ENCODE peak calls at places on chromosome 3, in seven cellular contexts. N, T, R, Z, C, P and E are unnamed samples. For H3K36me3 and H3K4me1, the result is how much of the 10 kb centered on the place peaks cover.

GRCh38 chr3:136343873-136344281 is 93.7 kb downstream of the PCCB start:
- DNase-seq in P (peak), N (peak), R (no peak), Z (no peak), C (peak), T (peak), E (peak)

GRCh38 chr3:41338276-41338675 is 139.0 kb downstream of the CTNNB1 start:
- DNase-seq in C (no peak), R (no peak), P (no peak), Z (no peak), T (no peak), N (no peak), E (no peak)

GRCh38 chr3:47283193-47283537 is 421 bp downstream of the KLHL18 start:
- DNase-seq in Z (no peak), N (no peak), R (no peak), T (no peak), P (peak), C (no peak), E (no peak)

GRCh38 chr3:57091471-57091870 is 31.0 kb downstream of the SPATA12 start:
- DNase-seq in N (no peak), Z (no peak), R (no peak), T (no peak), P (no peak), C (no peak), E (no peak)

GRCh38 chr3:1908651-1909445 is 189.8 kb upstream of the CNTN4 start:
- DNase-seq in N (no peak), R (no peak), C (no peak), P (no peak), T (no peak), Z (no peak), E (no peak)

GRCh38 chr3:194876403-194877165 is 190.9 kb downstream of the FAM43A start:
- DNase-seq in P (no peak), C (no peak), R (no peak), T (no peak), Z (no peak), N (no peak), E (no peak)

GRCh38 chr3:186824430-186825139 is 17.9 kb upstream of the ADIPOQ start:
- DNase-seq in N (no peak), P (no peak), C (no peak), R (no peak), T (no peak), Z (no peak), E (no peak)

GRCh38 chr3:148998715-148999413 is 7.5 kb downstream of the GYG1 start:
- DNase-seq in Z (no peak), P (no peak), T (no peak), N (no peak), C (no peak), R (no peak), E (no peak)

GRCh38 chr3:42600958-42601675 is 631 bp downstream of the NKTR start:
- DNase-seq in P (peak), C (peak), N (peak), T (no peak), R (peak), Z (peak), E (peak)

GRCh38 chr3:172203522-172204258 is 164.3 kb downstream of the FNDC3B start:
- DNase-seq in C (no peak), P (no peak), T (no peak), R (no peak), Z (no peak), N (no peak), E (no peak)

GRCh38 chr3:55554621-55555020 is 67.5 kb upstream of the WNT5A start:
- DNase-seq in R (no peak), P (no peak), N (no peak), T (no peak), C (no peak), Z (no peak), E (no peak)

GRCh38 chr3:167066977-167067843 is 312.9 kb downstream of the ZBBX start:
- DNase-seq in N (no peak), Z (no peak), T (no peak), C (no peak), P (no peak), R (peak), E (no peak)

GRCh38 chr3:55903680-55904079 is 416.6 kb upstream of the WNT5A start:
- DNase-seq in C (peak), P (no peak), R (no peak), T (no peak), N (no peak), Z (no peak), E (no peak)

GRCh38 chr3:127754411-127755304 is 67.7 kb downstream of the MGLL start:
- DNase-seq in T (no peak), C (no peak), N (no peak), R (no peak), P (no peak), Z (no peak), E (no peak)

GRCh38 chr3:195197764-195198423 is 73.1 kb downstream of the XXYLT1 start:
- DNase-seq in T (no peak), R (no peak), C (no peak), N (no peak), P (no peak), Z (no peak), E (no peak)

GRCh38 chr3:167958141-167958540 is 137.6 kb downstream of the GOLIM4 start:
- DNase-seq in R (no peak), C (no peak), T (no peak), Z (no peak), P (no peak), N (no peak), E (no peak)

GRCh38 chr3:133089906-133090305 is 51.7 kb downstream of the TMEM108 start:
- DNase-seq in T (no peak), Z (no peak), P (no peak), C (no peak), R (no peak), N (no peak), E (no peak)

GRCh38 chr3:196274585-196274984 is 12.9 kb downstream of the PCYT1A start:
- DNase-seq in Z (peak), C (no peak), N (no peak), R (no peak), P (no peak), T (peak), E (no peak)

GRCh38 chr3:133404925-133405324 is 5.1 kb downstream of the BFSP2 start:
- DNase-seq in R (no peak), C (no peak), N (no peak), Z (no peak), P (no peak), T (no peak), E (no peak)

GRCh38 chr3:44476181-44476599 is 1.3 kb downstream of the ZNF445 start:
- DNase-seq in R (peak), T (no peak), P (no peak), C (no peak), Z (no peak), N (no peak), E (no peak)

GRCh38 chr3:187807086-187807862 is 62.0 kb upstream of the BCL6 start:
- DNase-seq in P (no peak), T (no peak), R (no peak), Z (no peak), C (no peak), N (no peak), E (no peak)

GRCh38 chr3:28612232-28612631 is 263.6 kb upstream of the AZI2 start:
- DNase-seq in C (no peak), T (no peak), P (no peak), Z (no peak), R (peak), N (no peak), E (no peak)

GRCh38 chr3:57689367-57690053 is 3.4 kb downstream of the DENND6A start:
- DNase-seq in T (no peak), N (no peak), Z (no peak), C (no peak), P (no peak), R (no peak), E (no peak)

GRCh38 chr3:24521306-24522154 is 26.9 kb upstream of the THRB start:
- DNase-seq in Z (no peak), P (peak), R (no peak), C (peak), T (peak), N (peak), E (no peak)

GRCh38 chr3:56620371-56620770 is 62.7 kb downstream of the TASOR start:
- DNase-seq in T (no peak), Z (no peak), C (no peak), R (no peak), N (no peak), P (no peak), E (no peak)

GRCh38 chr3:10883478-10884234 is 67.6 kb downstream of the SLC6A11 start:
- DNase-seq in Z (no peak), N (no peak), R (no peak), C (no peak), T (peak), P (no peak), E (no peak)

GRCh38 chr3:151835751-151836550 is 22.0 kb downstream of the AADAC start:
- DNase-seq in N (no peak), C (no peak), R (no peak), T (no peak), P (no peak), Z (no peak), E (no peak)

GRCh38 chr3:192879346-192880031 is 38.2 kb downstream of the MB21D2 start:
- DNase-seq in P (no peak), R (peak), T (no peak), N (no peak), C (no peak), Z (no peak), E (no peak)

GRCh38 chr3:141561426-141562034 is 74.7 kb downstream of the RASA2 start:
- DNase-seq in R (peak), C (no peak), N (no peak), P (no peak), Z (peak), T (peak), E (no peak)

GRCh38 chr3:190554197-190554596 is 40.3 kb downstream of the IL1RAP start:
- DNase-seq in R (no peak), P (no peak), Z (no peak), C (no peak), N (no peak), T (no peak), E (no peak)

GRCh38 chr3:10160346-10160745 is 4.4 kb upstream of the IRAK2 start:
- DNase-seq in C (no peak), R (no peak), T (no peak), P (no peak), Z (no peak), N (no peak), E (no peak)

GRCh38 chr3:102529452-102529851 is 94.6 kb downstream of the ZPLD1 start:
- DNase-seq in P (no peak), N (no peak), Z (no peak), C (no peak), T (no peak), R (no peak), E (no peak)

GRCh38 chr3:18127181-18127863 is 297.8 kb downstream of the SATB1 start:
- DNase-seq in P (no peak), R (no peak), T (no peak), N (no peak), Z (no peak), C (no peak), E (no peak)

GRCh38 chr3:158830391-158830790 is 28.5 kb downstream of the MFSD1 start:
- DNase-seq in Z (no peak), C (no peak), P (no peak), T (no peak), N (no peak), R (no peak), E (no peak)

GRCh38 chr3:130626021-130626420 is 109.0 kb downstream of the COL6A6 start:
- DNase-seq in N (no peak), P (no peak), T (no peak), R (no peak), C (no peak), Z (no peak), E (no peak)

GRCh38 chr3:185540705-185541104 is 11.7 kb downstream of the LIPH start:
- DNase-seq in R (no peak), P (no peak), Z (no peak), T (no peak), C (no peak), N (no peak), E (no peak)

GRCh38 chr3:66372681-66373350 is 128.0 kb downstream of the LRIG1 start:
- DNase-seq in N (no peak), T (no peak), R (no peak), C (peak), Z (peak), P (no peak), E (no peak)

GRCh38 chr3:188914556-188914955 is 257.2 kb upstream of the TPRG1 start:
- DNase-seq in C (no peak), P (no peak), R (no peak), Z (no peak), N (no peak), T (no peak), E (no peak)

GRCh38 chr3:105356988-105357387 is 9.7 kb upstream of the ALCAM start:
- DNase-seq in P (no peak), T (no peak), N (no peak), Z (no peak), R (no peak), C (no peak), E (no peak)

GRCh38 chr3:43213631-43214030 is 72.7 kb upstream of the SNRK start:
- DNase-seq in P (no peak), C (no peak), R (no peak), Z (no peak), N (no peak), T (no peak), E (no peak)

GRCh38 chr3:184172681-184173373 is 1.8 kb upstream of the AP2M1 start:
- DNase-seq in Z (no peak), P (no peak), R (no peak), T (no peak), C (no peak), N (no peak), E (no peak)
- H3K36me3 ChIP-seq in Z (under half), P (half or more), R (under half), T (half or more), C (half or more), N (under half), E (half or more)

GRCh38 chr3:30044515-30044914 is 561.9 kb upstream of the TGFBR2 start:
- DNase-seq in C (no peak), P (no peak), N (no peak), Z (no peak), T (no peak), R (no peak), E (no peak)
- H3K4me1 ChIP-seq in C (under half), P (under half), N (under half), Z (under half), T (under half), R (under half), E (under half)

GRCh38 chr3:170363471-170363994 is 6.0 kb downstream of the SKIL start:
- DNase-seq in C (no peak), T (no peak), P (no peak), Z (no peak), R (no peak), N (no peak), E (no peak)
- H3K4me3 ChIP-seq in C (no peak), T (no peak), P (peak), Z (no peak), R (no peak), N (no peak), E (peak)

DNA sequence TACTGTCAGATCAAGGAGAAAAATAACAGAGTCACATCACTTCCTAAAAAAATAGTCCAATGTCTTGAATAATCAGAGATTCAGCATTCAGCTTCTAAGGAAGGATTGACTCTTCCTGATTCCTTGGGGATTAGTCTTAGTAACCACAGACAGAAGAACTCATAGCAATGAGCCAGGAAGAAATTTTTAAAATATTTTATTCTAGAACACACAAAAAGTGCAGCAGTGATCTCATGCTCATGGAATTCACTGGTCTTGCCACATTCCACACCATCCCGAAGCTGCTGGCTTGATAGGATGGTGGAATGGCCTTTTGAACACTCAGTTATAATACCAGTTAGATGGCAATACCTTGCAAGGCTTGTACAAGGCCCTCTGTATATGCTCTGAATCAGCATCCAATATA is 43.0 kb upstream of the ABI3BP start:
- DNase-seq in Z (no peak), C (no peak), R (no peak), N (no peak), T (no peak), P (no peak), E (no peak)
- H3K36me3 ChIP-seq in Z (under half), C (under half), R (under half), N (under half), T (under half), P (under half), E (under half)